ENCODE peak calls at places on chromosomes 2 and 18, in six cellular contexts. O, Q, E, G, V and S are unnamed samples.

GRCh38 chr2:15107137-15107536 is 454.0 kb downstream of the NBAS start:
- DNase-seq in O (no peak), Q (no peak), E (no peak), G (no peak), V (no peak), S (no peak)

GRCh38 chr2:12715258-12715865 is 1.4 kb upstream of the TRIB2 start:
- DNase-seq in O (no peak), Q (no peak), E (no peak), G (no peak), V (no peak), S (no peak)

GRCh38 chr2:84409531-84409930 is 49.5 kb downstream of the SUCLG1 start:
- DNase-seq in O (no peak), Q (no peak), E (no peak), G (no peak), V (no peak), S (no peak)

GRCh38 chr2:212737773-212738172 is 199.2 kb upstream of the ERBB4 start:
- DNase-seq in O (no peak), Q (no peak), E (no peak), G (no peak), V (no peak), S (no peak)

GRCh38 chr2:46535360-46535759 is 56.0 kb downstream of the TMEM247 start:
- DNase-seq in O (no peak), Q (no peak), E (no peak), G (no peak), V (peak), S (peak)

GRCh38 chr2:102841107-102841840 is 79.4 kb downstream of the TMEM182 start:
- DNase-seq in O (peak), Q (peak), E (peak), G (peak), V (peak), S (peak)

GRCh38 chr18:23069481-23069880 is 65.8 kb upstream of the CABLES1 start:
- DNase-seq in O (no peak), Q (peak), E (no peak), G (no peak), V (no peak), S (no peak)

GRCh38 chr2:1887915-1888314 is 143.6 kb upstream of the PXDN start:
- DNase-seq in O (no peak), Q (no peak), E (no peak), G (peak), V (no peak), S (no peak)

GRCh38 chr2:132416080-132416911 is at the start of gene GPR39:
- DNase-seq in O (peak), Q (no peak), E (no peak), G (peak), V (no peak), S (no peak)

GRCh38 chr2:101912545-101912944 is 79.2 kb upstream of the IL1R2 start:
- DNase-seq in O (no peak), Q (no peak), E (no peak), G (no peak), V (no peak), S (no peak)

GRCh38 chr2:170822885-170823799 is 6.5 kb downstream of the GAD1 start:
- DNase-seq in O (peak), Q (peak), E (no peak), G (no peak), V (peak), S (no peak)

GRCh38 chr2:179272406-179273192 is 8.0 kb upstream of the SESTD1 start:
- DNase-seq in O (no peak), Q (no peak), E (no peak), G (peak), V (no peak), S (no peak)

GRCh38 chr2:3628800-3629199 is 29.2 kb upstream of the ALLC start:
- DNase-seq in O (no peak), Q (no peak), E (no peak), G (no peak), V (no peak), S (no peak)

GRCh38 chr2:165621086-165621560 is 151.6 kb downstream of the CSRNP3 start:
- DNase-seq in O (no peak), Q (no peak), E (no peak), G (no peak), V (no peak), S (no peak)

GRCh38 chr2:23417310-23417709 is 32.3 kb downstream of the KLHL29 start:
- DNase-seq in O (no peak), Q (no peak), E (no peak), G (no peak), V (no peak), S (no peak)

GRCh38 chr2:58664523-58665155 is 423.5 kb upstream of the FANCL start:
- DNase-seq in O (no peak), Q (no peak), E (peak), G (no peak), V (no peak), S (no peak)